ENCODE peak calls at places on chromosomes 6 and 20, in four cellular contexts. One of them, this sample, is unnamed.

GRCh38 chr6:45786243-45786795 is 229.3 kb downstream of the CLIC5 start:
- DNase-seq in GM23338: no peak
- DNase-seq in MM.1S: no peak
- DNase-seq in fibroblast of lung: no peak
- DNase-seq in this sample: no peak

GRCh38 chr6:76852776-76853175 is 610.5 kb downstream of the HTR1B start:
- DNase-seq in GM23338: no peak
- DNase-seq in MM.1S: peak; percentile 75
- DNase-seq in fibroblast of lung: peak; percentile 19
- DNase-seq in this sample: no peak

GRCh38 chr6:111841822-111842221 is 31.4 kb downstream of the FYN start:
- DNase-seq in GM23338: no peak
- DNase-seq in MM.1S: no peak
- DNase-seq in fibroblast of lung: peak; percentile 98
- DNase-seq in this sample: no peak

GRCh38 chr6:12172572-12172971 is 117.6 kb upstream of the EDN1 start:
- DNase-seq in GM23338: no peak
- DNase-seq in MM.1S: no peak
- DNase-seq in fibroblast of lung: no peak
- DNase-seq in this sample: no peak

GRCh38 chr20:63093966-63094766 is 87.4 kb upstream of the BHLHE23 start:
- DNase-seq in GM23338: no peak
- DNase-seq in MM.1S: no peak
- DNase-seq in fibroblast of lung: no peak
- DNase-seq in this sample: no peak

GRCh38 chr6:34990971-34991560 is 102.0 kb downstream of the ANKS1A start:
- DNase-seq in GM23338: no peak
- DNase-seq in MM.1S: no peak
- DNase-seq in fibroblast of lung: peak; percentile 85
- DNase-seq in this sample: no peak

GRCh38 chr6:52725133-52725529 is 38.1 kb downstream of the GSTA2 start:
- DNase-seq in GM23338: no peak
- DNase-seq in MM.1S: no peak
- DNase-seq in fibroblast of lung: no peak
- DNase-seq in this sample: peak; percentile 68

GRCh38 chr6:134523051-134523450 is 205.1 kb upstream of the SGK1 start:
- DNase-seq in GM23338: no peak
- DNase-seq in MM.1S: no peak
- DNase-seq in fibroblast of lung: no peak
- DNase-seq in this sample: no peak

GRCh38 chr20:4014031-4014474 is 1.3 kb downstream of the RNF24 start:
- DNase-seq in GM23338: peak; percentile 33
- DNase-seq in MM.1S: peak; percentile 74
- DNase-seq in fibroblast of lung: peak; percentile 79
- DNase-seq in this sample: peak; percentile 82

GRCh38 chr20:57688295-57688694 is 21.5 kb downstream of the PMEPA1 start:
- DNase-seq in GM23338: no peak
- DNase-seq in MM.1S: no peak
- DNase-seq in fibroblast of lung: no peak
- DNase-seq in this sample: no peak

GRCh38 chr20:50303573-50304500 is 113.2 kb downstream of the CEBPB start:
- DNase-seq in GM23338: no peak
- DNase-seq in MM.1S: no peak
- DNase-seq in fibroblast of lung: peak; percentile 84
- DNase-seq in this sample: peak; percentile 87

GRCh38 chr6:51410453-51410852 is 591.8 kb downstream of the TFAP2B start:
- DNase-seq in GM23338: no peak
- DNase-seq in MM.1S: no peak
- DNase-seq in fibroblast of lung: no peak
- DNase-seq in this sample: no peak

GRCh38 chr6:32885698-32886286 is 31.8 kb downstream of the PSMB9 start:
- DNase-seq in GM23338: peak; percentile 82
- DNase-seq in MM.1S: peak; percentile 72
- DNase-seq in fibroblast of lung: peak; percentile 52
- DNase-seq in this sample: peak; percentile 81

GRCh38 chr20:19968488-19969073 is 48.6 kb upstream of the NAA20 start:
- DNase-seq in GM23338: no peak
- DNase-seq in MM.1S: peak; percentile 81
- DNase-seq in fibroblast of lung: no peak
- DNase-seq in this sample: no peak

GRCh38 chr20:34388000-34388399 is 24.9 kb downstream of the ITCH start:
- DNase-seq in GM23338: no peak
- DNase-seq in MM.1S: no peak
- DNase-seq in fibroblast of lung: no peak
- DNase-seq in this sample: no peak
- H3K79me2 ChIP-seq in GM23338: peaks cover 98% of the 10 kb centered on the region
- H3K79me2 ChIP-seq in MM.1S: peaks cover 98% of the 10 kb centered on the region
- H3K79me2 ChIP-seq in fibroblast of lung: peaks cover 74% of the 10 kb centered on the region
- H3K79me2 ChIP-seq in this sample: peaks cover 97% of the 10 kb centered on the region

DNA sequence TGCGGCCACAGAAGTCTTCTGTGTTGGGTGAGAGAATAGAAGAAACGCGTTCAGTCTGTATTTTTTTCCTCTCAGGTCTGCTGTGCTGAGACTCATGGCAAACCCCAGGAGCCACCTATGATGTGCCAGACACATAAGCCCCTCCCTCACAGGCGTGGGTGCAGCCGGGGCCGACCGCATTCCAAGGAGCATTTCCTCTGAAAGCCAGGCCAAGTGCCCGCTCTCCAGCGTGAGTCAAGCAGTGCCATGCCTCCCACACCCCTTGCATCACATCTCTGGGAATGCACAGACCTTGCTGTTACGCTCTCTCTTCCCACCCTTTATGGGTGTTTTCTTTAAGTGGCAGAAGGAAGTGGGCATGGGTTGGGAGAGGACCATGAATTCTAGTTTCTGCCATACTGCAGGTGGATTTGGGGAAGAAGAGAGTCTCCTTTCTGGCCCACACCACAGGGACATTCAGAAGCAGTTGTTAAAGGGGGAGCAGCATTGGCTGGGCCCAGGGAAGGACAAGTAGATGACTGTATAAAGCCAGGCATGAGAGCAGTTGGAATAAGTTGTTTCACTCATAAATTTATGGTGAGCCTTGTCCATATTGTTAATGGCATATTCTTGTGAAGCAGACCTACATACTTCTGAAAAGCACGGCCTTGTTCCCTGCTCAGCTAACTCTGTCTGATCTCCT is 37.1 kb upstream of the TFAP2A start:
- DNase-seq in GM23338: peak; percentile 25
- DNase-seq in MM.1S: no peak
- DNase-seq in fibroblast of lung: peak; percentile 94
- DNase-seq in this sample: peak; percentile 51
- H3K4me2 ChIP-seq in GM23338: no peak overlapping the region
- H3K4me2 ChIP-seq in MM.1S: no peak overlapping the region
- H3K4me2 ChIP-seq in fibroblast of lung: no peak overlapping the region
- H3K4me2 ChIP-seq in this sample: no peak overlapping the region

GRCh38 chr20:32578840-32579239 is 6.3 kb downstream of the NOL4L start:
- DNase-seq in GM23338: no peak
- DNase-seq in MM.1S: no peak
- DNase-seq in fibroblast of lung: no peak
- DNase-seq in this sample: no peak
- H3K79me2 ChIP-seq in GM23338: no peaks in the 10 kb centered on the region
- H3K79me2 ChIP-seq in MM.1S: no peaks in the 10 kb centered on the region
- H3K79me2 ChIP-seq in fibroblast of lung: no peaks in the 10 kb centered on the region
- H3K79me2 ChIP-seq in this sample: peaks cover 67% of the 10 kb centered on the region

DNA sequence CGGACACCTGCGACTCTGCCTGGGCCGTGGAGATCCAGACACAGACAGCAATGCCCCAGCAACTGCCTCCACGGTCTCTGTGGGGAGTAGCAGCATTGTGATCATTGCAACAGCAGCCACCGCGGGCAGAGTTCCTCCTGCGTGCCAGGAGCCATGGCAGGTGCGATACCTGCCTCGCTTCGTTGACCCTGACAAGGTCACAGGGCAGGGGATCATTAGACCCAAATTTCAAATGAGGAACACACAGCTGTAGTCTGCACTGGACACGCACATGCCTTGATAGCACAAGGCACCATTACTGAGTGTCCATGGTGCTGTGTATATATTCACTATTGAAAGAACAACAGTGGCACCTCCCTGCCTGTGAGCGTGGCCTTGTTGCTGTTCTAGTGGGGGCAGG is 60.0 kb upstream of the RPS6KA2 start:
- DNase-seq in GM23338: no peak
- DNase-seq in MM.1S: no peak
- DNase-seq in fibroblast of lung: no peak
- DNase-seq in this sample: no peak
- H3K4me2 ChIP-seq in GM23338: no peak overlapping the region
- H3K4me2 ChIP-seq in MM.1S: no peak overlapping the region
- H3K4me2 ChIP-seq in fibroblast of lung: no peak overlapping the region
- H3K4me2 ChIP-seq in this sample: peak overlapping the region; percentile 44

GRCh38 chr6:108687921-108688320 is 127.2 kb downstream of the FOXO3 start:
- DNase-seq in GM23338: no peak
- DNase-seq in MM.1S: no peak
- DNase-seq in fibroblast of lung: no peak
- DNase-seq in this sample: no peak

GRCh38 chr6:108686896-108687295 is 126.2 kb downstream of the FOXO3 start:
- DNase-seq in GM23338: no peak
- DNase-seq in MM.1S: no peak
- DNase-seq in fibroblast of lung: no peak
- DNase-seq in this sample: no peak

GRCh38 chr6:108685970-108686369 is 125.3 kb downstream of the FOXO3 start:
- DNase-seq in GM23338: no peak
- DNase-seq in MM.1S: no peak
- DNase-seq in fibroblast of lung: no peak
- DNase-seq in this sample: no peak

GRCh38 chr6:108689279-108690161 is 128.8 kb downstream of the FOXO3 start:
- DNase-seq in GM23338: no peak
- DNase-seq in MM.1S: no peak
- DNase-seq in fibroblast of lung: peak; percentile 86
- DNase-seq in this sample: peak; percentile 42

GRCh38 chr6:108684809-108685329 is 124.2 kb downstream of the FOXO3 start:
- DNase-seq in GM23338: no peak
- DNase-seq in MM.1S: no peak
- DNase-seq in fibroblast of lung: peak; percentile 87
- DNase-seq in this sample: peak; percentile 54
- H3K79me2 ChIP-seq in GM23338: no peaks in the 10 kb centered on the region
- H3K79me2 ChIP-seq in MM.1S: peaks cover 78% of the 10 kb centered on the region
- H3K79me2 ChIP-seq in fibroblast of lung: peaks cover 12% of the 10 kb centered on the region
- H3K79me2 ChIP-seq in this sample: peaks cover 50% of the 10 kb centered on the region

GRCh38 chr6:166619912-166620311 is 7.1 kb downstream of the RPS6KA2 start:
- DNase-seq in GM23338: no peak
- DNase-seq in MM.1S: no peak
- DNase-seq in fibroblast of lung: peak; percentile 99
- DNase-seq in this sample: peak; percentile 65
- H3K4me2 ChIP-seq in GM23338: no peak overlapping the region
- H3K4me2 ChIP-seq in MM.1S: no peak overlapping the region
- H3K4me2 ChIP-seq in fibroblast of lung: peak overlapping the region; percentile 78
- H3K4me2 ChIP-seq in this sample: peak overlapping the region; percentile 43

GRCh38 chr6:154223296-154223695 is 133.3 kb downstream of the IPCEF1 start:
- DNase-seq in GM23338: no peak
- DNase-seq in MM.1S: no peak
- DNase-seq in fibroblast of lung: no peak
- DNase-seq in this sample: no peak
- H3K79me2 ChIP-seq in GM23338: no peaks in the 10 kb centered on the region
- H3K79me2 ChIP-seq in MM.1S: no peaks in the 10 kb centered on the region
- H3K79me2 ChIP-seq in fibroblast of lung: no peaks in the 10 kb centered on the region
- H3K79me2 ChIP-seq in this sample: no peaks in the 10 kb centered on the region

GRCh38 chr6:110589865-110590513 is 113.6 kb upstream of the SLC22A16 start:
- DNase-seq in GM23338: no peak
- DNase-seq in MM.1S: no peak
- DNase-seq in fibroblast of lung: no peak
- DNase-seq in this sample: no peak
- H3K4me2 ChIP-seq in GM23338: no peak overlapping the region
- H3K4me2 ChIP-seq in MM.1S: no peak overlapping the region
- H3K4me2 ChIP-seq in fibroblast of lung: no peak overlapping the region
- H3K4me2 ChIP-seq in this sample: no peak overlapping the region